ENCODE peak calls at places on chromosomes 1 and 21, in ten cellular contexts. One of them, this sample, is unnamed.

GRCh38 chr1:168281603-168282002 is 926 bp downstream of the TBX19 start:
- DNase-seq in activated CD4-positive, CD25-positive, alpha-beta regulatory T cell treated with anti-CD3 and anti-CD28 coated beads, Interleukin-2, amount 50 U/mL, for 72 hours: no peak
- DNase-seq in lower leg skin: no peak
- DNase-seq in ELF-1: no peak
- DNase-seq in GM23338: no peak
- DNase-seq in PC-9: no peak
- DNase-seq in mucosa of gallbladder: no peak
- DNase-seq in T-helper 1 cell: no peak
- DNase-seq in body of pancreas: no peak
- DNase-seq in NCI-H2171 treated with DMSO at 0.1 percent for 48 hours: no peak
- DNase-seq in this sample: no peak

GRCh38 chr21:46347791-46348381 is 23.9 kb downstream of the PCNT start:
- DNase-seq in NCI-H2171 treated with DMSO at 0.1 percent for 48 hours: no peak
- DNase-seq in T-helper 1 cell: no peak
- DNase-seq in lower leg skin: no peak
- DNase-seq in mucosa of gallbladder: peak; percentile 29
- DNase-seq in GM23338: no peak
- DNase-seq in PC-9: no peak
- DNase-seq in ELF-1: peak; percentile 5
- DNase-seq in body of pancreas: peak; percentile 24
- DNase-seq in activated CD4-positive, CD25-positive, alpha-beta regulatory T cell treated with anti-CD3 and anti-CD28 coated beads, Interleukin-2, amount 50 U/mL, for 72 hours: no peak
- DNase-seq in this sample: no peak

GRCh38 chr1:237470712-237471310 is 419.9 kb downstream of the ZP4 start:
- DNase-seq in GM23338: peak; percentile 33
- DNase-seq in PC-9: no peak
- DNase-seq in ELF-1: peak; percentile 37
- DNase-seq in lower leg skin: no peak
- DNase-seq in activated CD4-positive, CD25-positive, alpha-beta regulatory T cell treated with anti-CD3 and anti-CD28 coated beads, Interleukin-2, amount 50 U/mL, for 72 hours: no peak
- DNase-seq in T-helper 1 cell: no peak
- DNase-seq in body of pancreas: peak; percentile 95
- DNase-seq in mucosa of gallbladder: no peak
- DNase-seq in NCI-H2171 treated with DMSO at 0.1 percent for 48 hours: peak; percentile 91
- DNase-seq in this sample: peak; percentile 11

GRCh38 chr1:161738627-161739287 is 10.8 kb upstream of the DUSP12 start:
- DNase-seq in NCI-H2171 treated with DMSO at 0.1 percent for 48 hours: peak; percentile 10
- DNase-seq in lower leg skin: no peak
- DNase-seq in mucosa of gallbladder: peak; percentile 46
- DNase-seq in PC-9: peak; percentile 48
- DNase-seq in body of pancreas: peak; percentile 61
- DNase-seq in GM23338: peak; percentile 79
- DNase-seq in ELF-1: peak; percentile 30
- DNase-seq in T-helper 1 cell: peak; percentile 25
- DNase-seq in activated CD4-positive, CD25-positive, alpha-beta regulatory T cell treated with anti-CD3 and anti-CD28 coated beads, Interleukin-2, amount 50 U/mL, for 72 hours: no peak
- DNase-seq in this sample: peak; percentile 73

GRCh38 chr1:31409946-31410858 is 2.8 kb upstream of the SERINC2 start:
- DNase-seq in PC-9: no peak
- DNase-seq in mucosa of gallbladder: no peak
- DNase-seq in lower leg skin: no peak
- DNase-seq in activated CD4-positive, CD25-positive, alpha-beta regulatory T cell treated with anti-CD3 and anti-CD28 coated beads, Interleukin-2, amount 50 U/mL, for 72 hours: no peak
- DNase-seq in T-helper 1 cell: no peak
- DNase-seq in body of pancreas: no peak
- DNase-seq in NCI-H2171 treated with DMSO at 0.1 percent for 48 hours: no peak
- DNase-seq in ELF-1: no peak
- DNase-seq in GM23338: no peak
- DNase-seq in this sample: no peak

GRCh38 chr1:150649441-150649840 is 20.0 kb upstream of the ENSA start:
- DNase-seq in ELF-1: no peak
- DNase-seq in NCI-H2171 treated with DMSO at 0.1 percent for 48 hours: no peak
- DNase-seq in lower leg skin: no peak
- DNase-seq in T-helper 1 cell: no peak
- DNase-seq in GM23338: no peak
- DNase-seq in body of pancreas: no peak
- DNase-seq in mucosa of gallbladder: no peak
- DNase-seq in activated CD4-positive, CD25-positive, alpha-beta regulatory T cell treated with anti-CD3 and anti-CD28 coated beads, Interleukin-2, amount 50 U/mL, for 72 hours: no peak
- DNase-seq in PC-9: no peak
- DNase-seq in this sample: no peak

GRCh38 chr1:169102567-169102966 is 3.9 kb upstream of the ATP1B1 start:
- DNase-seq in ELF-1: peak; percentile 45
- DNase-seq in mucosa of gallbladder: no peak
- DNase-seq in activated CD4-positive, CD25-positive, alpha-beta regulatory T cell treated with anti-CD3 and anti-CD28 coated beads, Interleukin-2, amount 50 U/mL, for 72 hours: no peak
- DNase-seq in lower leg skin: no peak
- DNase-seq in GM23338: no peak
- DNase-seq in PC-9: peak; percentile 60
- DNase-seq in T-helper 1 cell: no peak
- DNase-seq in body of pancreas: peak; percentile 52
- DNase-seq in NCI-H2171 treated with DMSO at 0.1 percent for 48 hours: no peak
- DNase-seq in this sample: no peak

GRCh38 chr1:218931331-218931730 is 242.3 kb upstream of the LYPLAL1 start:
- DNase-seq in PC-9: no peak
- DNase-seq in lower leg skin: no peak
- DNase-seq in NCI-H2171 treated with DMSO at 0.1 percent for 48 hours: no peak
- DNase-seq in GM23338: no peak
- DNase-seq in ELF-1: no peak
- DNase-seq in mucosa of gallbladder: no peak
- DNase-seq in T-helper 1 cell: no peak
- DNase-seq in activated CD4-positive, CD25-positive, alpha-beta regulatory T cell treated with anti-CD3 and anti-CD28 coated beads, Interleukin-2, amount 50 U/mL, for 72 hours: no peak
- DNase-seq in body of pancreas: no peak
- DNase-seq in this sample: no peak

GRCh38 chr1:22107126-22107525 is 35.8 kb downstream of the WNT4 start:
- DNase-seq in T-helper 1 cell: no peak
- DNase-seq in lower leg skin: no peak
- DNase-seq in GM23338: no peak
- DNase-seq in NCI-H2171 treated with DMSO at 0.1 percent for 48 hours: no peak
- DNase-seq in activated CD4-positive, CD25-positive, alpha-beta regulatory T cell treated with anti-CD3 and anti-CD28 coated beads, Interleukin-2, amount 50 U/mL, for 72 hours: no peak
- DNase-seq in PC-9: no peak
- DNase-seq in ELF-1: no peak
- DNase-seq in body of pancreas: no peak
- DNase-seq in mucosa of gallbladder: no peak
- DNase-seq in this sample: no peak

GRCh38 chr1:12604986-12605385 is 13.0 kb downstream of the DHRS3 start:
- DNase-seq in activated CD4-positive, CD25-positive, alpha-beta regulatory T cell treated with anti-CD3 and anti-CD28 coated beads, Interleukin-2, amount 50 U/mL, for 72 hours: no peak
- DNase-seq in ELF-1: no peak
- DNase-seq in body of pancreas: no peak
- DNase-seq in T-helper 1 cell: no peak
- DNase-seq in mucosa of gallbladder: no peak
- DNase-seq in lower leg skin: no peak
- DNase-seq in PC-9: no peak
- DNase-seq in NCI-H2171 treated with DMSO at 0.1 percent for 48 hours: no peak
- DNase-seq in GM23338: no peak
- DNase-seq in this sample: no peak

GRCh38 chr1:39230261-39231190 is 26.0 kb downstream of the MACF1 start:
- DNase-seq in mucosa of gallbladder: peak; percentile 19
- DNase-seq in body of pancreas: peak; percentile 27
- DNase-seq in activated CD4-positive, CD25-positive, alpha-beta regulatory T cell treated with anti-CD3 and anti-CD28 coated beads, Interleukin-2, amount 50 U/mL, for 72 hours: no peak
- DNase-seq in PC-9: no peak
- DNase-seq in ELF-1: peak; percentile 43
- DNase-seq in GM23338: peak; percentile 82
- DNase-seq in NCI-H2171 treated with DMSO at 0.1 percent for 48 hours: no peak
- DNase-seq in lower leg skin: peak; percentile 51
- DNase-seq in T-helper 1 cell: no peak
- DNase-seq in this sample: peak; percentile 18

GRCh38 chr1:35179864-35180263 is 13.1 kb downstream of the SFPQ start:
- DNase-seq in body of pancreas: no peak
- DNase-seq in mucosa of gallbladder: no peak
- DNase-seq in PC-9: no peak
- DNase-seq in ELF-1: no peak
- DNase-seq in NCI-H2171 treated with DMSO at 0.1 percent for 48 hours: no peak
- DNase-seq in GM23338: no peak
- DNase-seq in lower leg skin: no peak
- DNase-seq in activated CD4-positive, CD25-positive, alpha-beta regulatory T cell treated with anti-CD3 and anti-CD28 coated beads, Interleukin-2, amount 50 U/mL, for 72 hours: no peak
- DNase-seq in T-helper 1 cell: no peak
- DNase-seq in this sample: no peak

GRCh38 chr1:186187601-186188000 is 187.5 kb downstream of the TPR start:
- DNase-seq in activated CD4-positive, CD25-positive, alpha-beta regulatory T cell treated with anti-CD3 and anti-CD28 coated beads, Interleukin-2, amount 50 U/mL, for 72 hours: no peak
- DNase-seq in ELF-1: no peak
- DNase-seq in NCI-H2171 treated with DMSO at 0.1 percent for 48 hours: no peak
- DNase-seq in mucosa of gallbladder: no peak
- DNase-seq in GM23338: no peak
- DNase-seq in body of pancreas: no peak
- DNase-seq in T-helper 1 cell: no peak
- DNase-seq in PC-9: peak; percentile 42
- DNase-seq in lower leg skin: no peak
- DNase-seq in this sample: no peak

GRCh38 chr1:108791790-108792189 is 45.3 kb downstream of the STXBP3 start:
- DNase-seq in PC-9: no peak
- DNase-seq in mucosa of gallbladder: no peak
- DNase-seq in NCI-H2171 treated with DMSO at 0.1 percent for 48 hours: no peak
- DNase-seq in lower leg skin: no peak
- DNase-seq in ELF-1: no peak
- DNase-seq in activated CD4-positive, CD25-positive, alpha-beta regulatory T cell treated with anti-CD3 and anti-CD28 coated beads, Interleukin-2, amount 50 U/mL, for 72 hours: no peak
- DNase-seq in T-helper 1 cell: no peak
- DNase-seq in GM23338: no peak
- DNase-seq in body of pancreas: no peak
- DNase-seq in this sample: no peak

GRCh38 chr1:27941671-27942540 is 7.1 kb downstream of the SMPDL3B start:
- DNase-seq in T-helper 1 cell: no peak
- DNase-seq in lower leg skin: no peak
- DNase-seq in PC-9: no peak
- DNase-seq in GM23338: no peak
- DNase-seq in mucosa of gallbladder: no peak
- DNase-seq in activated CD4-positive, CD25-positive, alpha-beta regulatory T cell treated with anti-CD3 and anti-CD28 coated beads, Interleukin-2, amount 50 U/mL, for 72 hours: no peak
- DNase-seq in body of pancreas: no peak
- DNase-seq in NCI-H2171 treated with DMSO at 0.1 percent for 48 hours: no peak
- DNase-seq in ELF-1: no peak
- DNase-seq in this sample: no peak

GRCh38 chr1:32107742-32108661 is at the start of gene KPNA6:
- DNase-seq in PC-9: peak; percentile 87
- DNase-seq in NCI-H2171 treated with DMSO at 0.1 percent for 48 hours: peak; percentile 97
- DNase-seq in activated CD4-positive, CD25-positive, alpha-beta regulatory T cell treated with anti-CD3 and anti-CD28 coated beads, Interleukin-2, amount 50 U/mL, for 72 hours: peak; percentile 87
- DNase-seq in T-helper 1 cell: peak; percentile 83
- DNase-seq in body of pancreas: peak; percentile 94
- DNase-seq in mucosa of gallbladder: peak; percentile 96
- DNase-seq in GM23338: peak; percentile 97
- DNase-seq in lower leg skin: peak; percentile 92
- DNase-seq in ELF-1: peak; percentile 91
- DNase-seq in this sample: peak; percentile 98

GRCh38 chr21:46168659-46169386 is 13.4 kb upstream of the FTCD start:
- DNase-seq in PC-9: no peak
- DNase-seq in body of pancreas: no peak
- DNase-seq in T-helper 1 cell: no peak
- DNase-seq in mucosa of gallbladder: no peak
- DNase-seq in activated CD4-positive, CD25-positive, alpha-beta regulatory T cell treated with anti-CD3 and anti-CD28 coated beads, Interleukin-2, amount 50 U/mL, for 72 hours: no peak
- DNase-seq in NCI-H2171 treated with DMSO at 0.1 percent for 48 hours: peak; percentile 97
- DNase-seq in GM23338: no peak
- DNase-seq in lower leg skin: no peak
- DNase-seq in ELF-1: no peak
- DNase-seq in this sample: peak; percentile 32

GRCh38 chr1:11320153-11320936 is 47.3 kb downstream of the UBIAD1 start:
- DNase-seq in mucosa of gallbladder: no peak
- DNase-seq in body of pancreas: no peak
- DNase-seq in GM23338: peak; percentile 94
- DNase-seq in lower leg skin: no peak
- DNase-seq in NCI-H2171 treated with DMSO at 0.1 percent for 48 hours: peak; percentile 51
- DNase-seq in activated CD4-positive, CD25-positive, alpha-beta regulatory T cell treated with anti-CD3 and anti-CD28 coated beads, Interleukin-2, amount 50 U/mL, for 72 hours: peak; percentile 43
- DNase-seq in ELF-1: peak; percentile 67
- DNase-seq in PC-9: peak; percentile 17
- DNase-seq in T-helper 1 cell: peak; percentile 9
- DNase-seq in this sample: peak; percentile 86

GRCh38 chr1:35350872-35351271 is 82.4 kb downstream of the ZMYM4 start:
- DNase-seq in T-helper 1 cell: no peak
- DNase-seq in PC-9: no peak
- DNase-seq in GM23338: no peak
- DNase-seq in mucosa of gallbladder: no peak
- DNase-seq in ELF-1: no peak
- DNase-seq in activated CD4-positive, CD25-positive, alpha-beta regulatory T cell treated with anti-CD3 and anti-CD28 coated beads, Interleukin-2, amount 50 U/mL, for 72 hours: no peak
- DNase-seq in lower leg skin: no peak
- DNase-seq in NCI-H2171 treated with DMSO at 0.1 percent for 48 hours: no peak
- DNase-seq in body of pancreas: no peak
- DNase-seq in this sample: no peak

GRCh38 chr1:220628431-220628830 is 61.7 kb upstream of the C1orf115 start:
- DNase-seq in activated CD4-positive, CD25-positive, alpha-beta regulatory T cell treated with anti-CD3 and anti-CD28 coated beads, Interleukin-2, amount 50 U/mL, for 72 hours: no peak
- DNase-seq in ELF-1: peak; percentile 17
- DNase-seq in body of pancreas: no peak
- DNase-seq in GM23338: peak; percentile 36
- DNase-seq in lower leg skin: no peak
- DNase-seq in NCI-H2171 treated with DMSO at 0.1 percent for 48 hours: no peak
- DNase-seq in PC-9: no peak
- DNase-seq in T-helper 1 cell: no peak
- DNase-seq in mucosa of gallbladder: no peak
- DNase-seq in this sample: no peak

GRCh38 chr21:43574741-43575465 is 84.4 kb downstream of the HSF2BP start:
- DNase-seq in activated CD4-positive, CD25-positive, alpha-beta regulatory T cell treated with anti-CD3 and anti-CD28 coated beads, Interleukin-2, amount 50 U/mL, for 72 hours: no peak
- DNase-seq in mucosa of gallbladder: peak; percentile 32
- DNase-seq in GM23338: no peak
- DNase-seq in NCI-H2171 treated with DMSO at 0.1 percent for 48 hours: no peak
- DNase-seq in body of pancreas: peak; percentile 59
- DNase-seq in T-helper 1 cell: no peak
- DNase-seq in ELF-1: no peak
- DNase-seq in lower leg skin: no peak
- DNase-seq in PC-9: no peak
- DNase-seq in this sample: peak; percentile 90

GRCh38 chr1:39626646-39627045 is 12.8 kb downstream of the HEYL start:
- DNase-seq in ELF-1: no peak
- DNase-seq in GM23338: no peak
- DNase-seq in lower leg skin: no peak
- DNase-seq in T-helper 1 cell: no peak
- DNase-seq in mucosa of gallbladder: no peak
- DNase-seq in activated CD4-positive, CD25-positive, alpha-beta regulatory T cell treated with anti-CD3 and anti-CD28 coated beads, Interleukin-2, amount 50 U/mL, for 72 hours: no peak
- DNase-seq in PC-9: no peak
- DNase-seq in NCI-H2171 treated with DMSO at 0.1 percent for 48 hours: no peak
- DNase-seq in body of pancreas: no peak
- DNase-seq in this sample: no peak

GRCh38 chr1:218339267-218339831 is 5.8 kb upstream of the TGFB2 start:
- DNase-seq in PC-9: no peak
- DNase-seq in activated CD4-positive, CD25-positive, alpha-beta regulatory T cell treated with anti-CD3 and anti-CD28 coated beads, Interleukin-2, amount 50 U/mL, for 72 hours: no peak
- DNase-seq in NCI-H2171 treated with DMSO at 0.1 percent for 48 hours: peak; percentile 36
- DNase-seq in mucosa of gallbladder: no peak
- DNase-seq in T-helper 1 cell: no peak
- DNase-seq in GM23338: peak; percentile 53
- DNase-seq in ELF-1: no peak
- DNase-seq in lower leg skin: no peak
- DNase-seq in body of pancreas: no peak
- DNase-seq in this sample: peak; percentile 51

GRCh38 chr1:62530516-62531154 is 66.7 kb upstream of the ANGPTL3 start:
- DNase-seq in NCI-H2171 treated with DMSO at 0.1 percent for 48 hours: no peak
- DNase-seq in mucosa of gallbladder: peak; percentile 31
- DNase-seq in body of pancreas: peak; percentile 74
- DNase-seq in T-helper 1 cell: no peak
- DNase-seq in ELF-1: peak; percentile 63
- DNase-seq in lower leg skin: no peak
- DNase-seq in activated CD4-positive, CD25-positive, alpha-beta regulatory T cell treated with anti-CD3 and anti-CD28 coated beads, Interleukin-2, amount 50 U/mL, for 72 hours: no peak
- DNase-seq in PC-9: no peak
- DNase-seq in GM23338: peak; percentile 86
- DNase-seq in this sample: peak; percentile 74

GRCh38 chr1:54465351-54465811 is 59.2 kb upstream of the SSBP3 start:
- DNase-seq in lower leg skin: no peak
- DNase-seq in body of pancreas: no peak
- DNase-seq in GM23338: no peak
- DNase-seq in NCI-H2171 treated with DMSO at 0.1 percent for 48 hours: no peak
- DNase-seq in T-helper 1 cell: no peak
- DNase-seq in activated CD4-positive, CD25-positive, alpha-beta regulatory T cell treated with anti-CD3 and anti-CD28 coated beads, Interleukin-2, amount 50 U/mL, for 72 hours: no peak
- DNase-seq in mucosa of gallbladder: no peak
- DNase-seq in PC-9: no peak
- DNase-seq in ELF-1: no peak
- DNase-seq in this sample: peak; percentile 94

GRCh38 chr1:25866288-25866687 is 7.0 kb upstream of the AUNIP start:
- DNase-seq in mucosa of gallbladder: no peak
- DNase-seq in NCI-H2171 treated with DMSO at 0.1 percent for 48 hours: no peak
- DNase-seq in PC-9: no peak
- DNase-seq in lower leg skin: no peak
- DNase-seq in GM23338: no peak
- DNase-seq in activated CD4-positive, CD25-positive, alpha-beta regulatory T cell treated with anti-CD3 and anti-CD28 coated beads, Interleukin-2, amount 50 U/mL, for 72 hours: no peak
- DNase-seq in T-helper 1 cell: no peak
- DNase-seq in ELF-1: no peak
- DNase-seq in body of pancreas: no peak
- DNase-seq in this sample: no peak

GRCh38 chr1:245153645-245154428 is 948 bp upstream of the KIF26B start:
- DNase-seq in T-helper 1 cell: no peak
- DNase-seq in lower leg skin: no peak
- DNase-seq in PC-9: peak; percentile 25
- DNase-seq in mucosa of gallbladder: no peak
- DNase-seq in activated CD4-positive, CD25-positive, alpha-beta regulatory T cell treated with anti-CD3 and anti-CD28 coated beads, Interleukin-2, amount 50 U/mL, for 72 hours: peak; percentile 31
- DNase-seq in body of pancreas: no peak
- DNase-seq in NCI-H2171 treated with DMSO at 0.1 percent for 48 hours: peak; percentile 58
- DNase-seq in GM23338: peak; percentile 41
- DNase-seq in ELF-1: peak; percentile 43
- DNase-seq in this sample: peak; percentile 87

GRCh38 chr1:97562096-97562495 is 358.7 kb downstream of the DPYD start:
- DNase-seq in NCI-H2171 treated with DMSO at 0.1 percent for 48 hours: no peak
- DNase-seq in body of pancreas: no peak
- DNase-seq in lower leg skin: no peak
- DNase-seq in activated CD4-positive, CD25-positive, alpha-beta regulatory T cell treated with anti-CD3 and anti-CD28 coated beads, Interleukin-2, amount 50 U/mL, for 72 hours: no peak
- DNase-seq in T-helper 1 cell: no peak
- DNase-seq in PC-9: no peak
- DNase-seq in GM23338: no peak
- DNase-seq in mucosa of gallbladder: no peak
- DNase-seq in ELF-1: no peak
- DNase-seq in this sample: no peak